ENCODE peak calls at places on chromosomes 1 and 21, in ten cellular contexts. O is ovary, A is adrenal gland, V is neural progenitor cell, X is dorsolateral prefrontal cortex, Z is AG04450, G is mammary epithelial cell, P is left ventricle myocardium inferior, K is right lobe of liver, R is kidney. Y is an unnamed sample.

GRCh38 chr1:43614891-43615290 is 35.1 kb upstream of the KDM4A start:
- DNase-seq in O (no peak), A (no peak), V (no peak), X (no peak), Z (no peak), G (no peak), P (no peak), K (no peak), R (no peak), Y (no peak)

GRCh38 chr21:45220106-45220505 is 67.6 kb downstream of the POFUT2 start:
- DNase-seq in O (no peak), A (no peak), V (no peak), X (no peak), Z (no peak), G (peak), P (no peak), K (no peak), R (no peak), Y (no peak)

GRCh38 chr1:236108027-236108648 is 34.2 kb upstream of the GPR137B start:
- DNase-seq in O (no peak), A (no peak), V (no peak), X (no peak), Z (no peak), G (peak), P (no peak), K (no peak), R (no peak), Y (no peak)

GRCh38 chr1:207818971-207819451 is 67.2 kb downstream of the CD46 start:
- DNase-seq in O (no peak), A (peak), V (no peak), X (no peak), Z (no peak), G (no peak), P (no peak), K (peak), R (no peak), Y (no peak)

GRCh38 chr1:158146739-158147138 is 34.0 kb upstream of the CD1D start:
- DNase-seq in O (no peak), A (no peak), V (no peak), X (no peak), Z (no peak), G (peak), P (no peak), K (no peak), R (no peak), Y (no peak)

GRCh38 chr1:93304716-93305138 is 41.0 kb upstream of the DR1 start:
- DNase-seq in O (no peak), A (peak), V (peak), X (no peak), Z (peak), G (peak), P (no peak), K (no peak), R (no peak), Y (peak)

GRCh38 chr1:16118706-16119105 is 37.2 kb downstream of the EPHA2 start:
- DNase-seq in O (no peak), A (no peak), V (peak), X (no peak), Z (no peak), G (no peak), P (no peak), K (no peak), R (peak), Y (no peak)

GRCh38 chr1:34763142-34763781 is 3.7 kb downstream of the GJB4 start:
- DNase-seq in O (no peak), A (no peak), V (no peak), X (no peak), Z (no peak), G (peak), P (no peak), K (no peak), R (peak), Y (no peak)

GRCh38 chr21:39006653-39007417 is 176.4 kb downstream of the PSMG1 start:
- DNase-seq in O (peak), A (peak), V (no peak), X (no peak), Z (no peak), G (no peak), P (peak), K (peak), R (peak), Y (peak)

GRCh38 chr21:42495765-42496119 is 282 bp downstream of the RSPH1 start:
- DNase-seq in O (no peak), A (peak), V (no peak), X (peak), Z (no peak), G (no peak), P (no peak), K (no peak), R (no peak), Y (peak)

GRCh38 chr1:110390096-110390495 is 730 bp downstream of the SLC16A4 start:
- DNase-seq in O (peak), A (no peak), V (peak), X (no peak), Z (no peak), G (peak), P (peak), K (no peak), R (peak), Y (no peak)

GRCh38 chr1:15622707-15623373 is 5.6 kb downstream of the DDI2 start:
- DNase-seq in O (no peak), A (no peak), V (no peak), X (no peak), Z (no peak), G (no peak), P (no peak), K (no peak), R (no peak), Y (no peak)

GRCh38 chr1:212975607-212975918 is 25.2 kb downstream of the VASH2 start:
- DNase-seq in O (no peak), A (peak), V (no peak), X (no peak), Z (no peak), G (no peak), P (no peak), K (peak), R (no peak), Y (no peak)

GRCh38 chr21:14115646-14116045 is 95.1 kb downstream of the LIPI start:
- DNase-seq in O (no peak), A (no peak), V (no peak), X (no peak), Z (no peak), G (no peak), P (no peak), K (no peak), R (no peak), Y (no peak)

GRCh38 chr1:157363660-157364140 is 188.6 kb downstream of the FCRL5 start:
- DNase-seq in O (no peak), A (no peak), V (peak), X (no peak), Z (no peak), G (peak), P (no peak), K (peak), R (no peak), Y (peak)

GRCh38 chr21:40255665-40256064 is 388.4 kb downstream of the PCP4 start:
- DNase-seq in O (no peak), A (no peak), V (no peak), X (no peak), Z (no peak), G (no peak), P (no peak), K (no peak), R (no peak), Y (no peak)

GRCh38 chr21:34154878-34155277 is 81.5 kb downstream of the MRPS6 start:
- DNase-seq in O (no peak), A (no peak), V (no peak), X (no peak), Z (no peak), G (no peak), P (no peak), K (no peak), R (no peak), Y (no peak)

GRCh38 chr1:85295006-85295431 is 18.6 kb upstream of the BCL10 start:
- DNase-seq in O (no peak), A (no peak), V (no peak), X (no peak), Z (no peak), G (peak), P (no peak), K (no peak), R (no peak), Y (no peak)

GRCh38 chr1:209603877-209604276 is 20.4 kb downstream of the CAMK1G start:
- DNase-seq in O (no peak), A (no peak), V (no peak), X (no peak), Z (no peak), G (peak), P (no peak), K (no peak), R (no peak), Y (no peak)

GRCh38 chr1:7638078-7638477 is 133.0 kb upstream of the VAMP3 start:
- DNase-seq in O (no peak), A (no peak), V (peak), X (no peak), Z (no peak), G (no peak), P (no peak), K (no peak), R (no peak), Y (no peak)

GRCh38 chr1:193462629-193463320 is 276.4 kb upstream of the B3GALT2 start:
- DNase-seq in O (no peak), A (no peak), V (peak), X (no peak), Z (no peak), G (peak), P (no peak), K (no peak), R (no peak), Y (no peak)

GRCh38 chr1:223652436-223652901 is 13.0 kb downstream of the CAPN8 start:
- DNase-seq in O (no peak), A (no peak), V (peak), X (no peak), Z (no peak), G (peak), P (no peak), K (no peak), R (no peak), Y (no peak)
- H3K27ac ChIP-seq in O (no peak), A (no peak), V (peak), X (peak), Z (no peak), G (peak), P (no peak), K (no peak), R (no peak), Y (no peak)

GRCh38 chr1:180154325-180155201 is at the start of gene QSOX1:
- DNase-seq in O (peak), A (peak), V (peak), X (peak), Z (peak), G (peak), P (peak), K (peak), R (peak), Y (peak)
- TF ChIP-seq CTCF in O (peak), A (peak), V (no peak), X (peak), Z (no peak), G (no peak), P (peak), K (peak), R (peak), Y (no peak)

DNA sequence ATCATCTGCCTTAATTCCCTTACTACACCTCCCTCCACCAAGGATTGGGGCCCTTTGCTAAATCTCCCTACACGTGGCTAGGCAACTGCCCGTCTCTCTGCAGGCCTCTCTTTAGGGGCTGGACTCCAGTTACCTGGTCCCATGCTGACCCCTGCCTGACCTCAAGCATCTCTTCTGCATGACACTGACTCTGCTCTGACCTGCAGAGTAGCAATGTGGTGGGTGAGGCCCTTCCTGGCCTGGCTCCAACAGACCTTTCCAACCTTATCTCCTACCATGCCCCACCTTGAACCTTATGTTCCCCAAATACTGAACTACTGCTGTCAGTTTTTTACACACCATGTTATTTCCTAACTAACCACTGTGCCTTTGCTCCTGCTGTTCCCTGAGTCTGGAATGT is 45.9 kb upstream of the EPS15 start:
- DNase-seq in O (no peak), A (no peak), V (no peak), X (no peak), Z (no peak), G (no peak), P (no peak), K (no peak), R (no peak), Y (no peak)
- H3K27ac ChIP-seq in O (no peak), A (no peak), V (no peak), X (no peak), Z (peak), G (no peak), P (no peak), K (no peak), R (no peak), Y (no peak)

GRCh38 chr1:46455951-46456350 is 33.7 kb upstream of the DMBX1 start:
- DNase-seq in O (no peak), A (no peak), V (no peak), X (no peak), Z (no peak), G (no peak), P (no peak), K (no peak), R (no peak), Y (no peak)
- TF ChIP-seq CTCF in O (no peak), A (no peak), V (no peak), X (no peak), Z (no peak), G (no peak), P (no peak), K (no peak), R (no peak), Y (no peak)

DNA sequence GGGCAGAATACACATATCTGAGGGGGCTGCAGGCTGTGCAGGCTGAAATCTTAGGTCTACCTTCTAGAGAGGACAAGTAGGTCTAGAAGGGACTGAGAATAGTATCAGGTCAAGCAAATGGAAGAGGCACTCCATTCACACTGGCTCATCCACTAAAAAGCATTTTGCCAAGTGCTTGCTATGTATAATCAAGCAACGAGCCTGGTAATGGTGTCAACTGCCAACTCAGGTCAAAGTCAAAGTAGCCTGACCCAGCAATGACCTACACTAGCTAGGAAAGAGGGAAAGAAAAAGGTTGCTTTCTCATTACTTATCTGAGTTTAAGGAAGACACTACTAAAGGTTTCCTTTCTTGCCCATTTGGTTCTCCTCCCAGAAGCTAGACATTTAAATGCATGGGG is 10.8 kb downstream of the KCND3 start:
- DNase-seq in O (no peak), A (no peak), V (no peak), X (no peak), Z (no peak), G (no peak), P (no peak), K (peak), R (no peak), Y (no peak)
- H3K27ac ChIP-seq in O (no peak), A (no peak), V (no peak), X (no peak), Z (no peak), G (no peak), P (peak), K (peak), R (no peak), Y (no peak)

GRCh38 chr1:91759076-91759475 is 126.9 kb downstream of the TGFBR3 start:
- DNase-seq in O (no peak), A (no peak), V (no peak), X (no peak), Z (no peak), G (no peak), P (no peak), K (no peak), R (no peak), Y (no peak)

GRCh38 chr1:91760487-91760886 is 125.5 kb downstream of the TGFBR3 start:
- DNase-seq in O (no peak), A (no peak), V (no peak), X (no peak), Z (no peak), G (no peak), P (no peak), K (no peak), R (no peak), Y (no peak)

GRCh38 chr1:91755176-91755575 is 130.8 kb downstream of the TGFBR3 start:
- DNase-seq in O (no peak), A (no peak), V (no peak), X (no peak), Z (no peak), G (no peak), P (peak), K (no peak), R (no peak), Y (no peak)

GRCh38 chr1:91755888-91756287 is 130.1 kb downstream of the TGFBR3 start:
- DNase-seq in O (no peak), A (no peak), V (no peak), X (no peak), Z (no peak), G (no peak), P (no peak), K (no peak), R (no peak), Y (no peak)

DNA sequence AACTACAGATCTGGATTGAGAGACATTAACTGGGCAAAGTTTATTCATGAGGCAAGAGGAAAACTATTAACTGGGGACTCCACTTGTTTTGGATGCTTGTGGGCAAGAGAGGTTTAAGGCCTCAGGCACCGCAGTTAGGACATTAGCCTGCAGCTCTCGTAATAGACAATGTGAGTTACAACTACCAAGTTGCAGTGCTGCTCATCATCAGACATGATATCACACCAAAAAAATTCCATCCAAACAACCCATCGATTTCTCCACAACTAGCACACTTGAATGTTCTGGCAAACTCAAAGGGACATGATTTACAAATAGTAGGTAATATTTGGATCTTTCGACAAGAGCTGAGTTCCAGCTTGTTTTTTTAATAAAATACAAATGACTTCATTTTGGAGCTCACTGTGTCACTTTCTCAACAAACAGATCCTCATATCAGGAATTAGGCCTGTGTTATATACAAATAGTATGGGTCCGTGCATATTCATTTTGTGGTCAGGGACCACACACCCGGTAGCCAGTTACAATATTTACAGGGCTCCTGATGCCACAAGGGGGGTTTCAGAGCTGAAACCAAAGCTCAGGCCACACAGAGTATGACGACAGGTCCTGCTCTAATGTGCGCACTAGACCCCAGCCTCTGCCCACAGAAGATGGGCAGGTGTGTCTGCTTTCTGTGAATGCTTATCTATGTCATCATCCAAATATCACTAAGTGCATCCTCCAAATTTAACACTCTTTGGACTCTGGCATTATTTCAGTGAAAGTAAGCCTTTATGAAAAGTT is 128.0 kb downstream of the TGFBR3 start:
- DNase-seq in O (no peak), A (no peak), V (no peak), X (no peak), Z (no peak), G (no peak), P (no peak), K (no peak), R (no peak), Y (no peak)
- TF ChIP-seq CTCF in O (no peak), A (no peak), V (no peak), X (no peak), Z (no peak), G (no peak), P (no peak), K (no peak), R (no peak), Y (no peak)

DNA sequence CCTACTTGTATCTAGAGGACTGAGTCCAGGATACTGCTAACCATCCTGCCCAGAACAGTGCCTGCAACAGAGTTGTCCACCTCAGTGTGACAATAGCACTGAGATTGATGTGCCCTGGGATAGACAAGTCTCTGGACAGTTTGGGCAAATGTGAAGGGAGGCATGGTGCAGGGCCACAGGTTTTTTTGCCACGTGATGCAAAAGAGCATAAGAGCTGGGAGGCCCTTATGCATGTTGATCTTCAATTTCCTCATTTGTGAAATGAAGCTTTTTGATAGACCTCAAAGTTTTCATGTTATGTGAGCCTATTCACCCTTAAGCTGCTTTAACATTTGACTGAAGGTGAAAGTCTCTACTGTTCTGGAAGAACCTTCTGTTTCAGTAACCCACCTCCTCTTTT is 46.3 kb downstream of the MAP3K7CL start:
- DNase-seq in O (no peak), A (no peak), V (no peak), X (no peak), Z (no peak), G (no peak), P (no peak), K (no peak), R (no peak), Y (no peak)
- H3K27ac ChIP-seq in O (no peak), A (no peak), V (no peak), X (no peak), Z (no peak), G (no peak), P (peak), K (peak), R (peak), Y (no peak)

GRCh38 chr1:5830771-5831599 is 161.2 kb downstream of the NPHP4 start:
- DNase-seq in O (peak), A (no peak), V (peak), X (no peak), Z (no peak), G (no peak), P (no peak), K (no peak), R (peak), Y (peak)
- TF ChIP-seq CTCF in O (no peak), A (peak), V (peak), X (peak), Z (no peak), G (no peak), P (no peak), K (no peak), R (no peak), Y (no peak)

GRCh38 chr1:226495716-226496115 is 52.8 kb upstream of the STUM start:
- DNase-seq in O (no peak), A (no peak), V (no peak), X (no peak), Z (no peak), G (peak), P (no peak), K (no peak), R (no peak), Y (no peak)
- H3K27ac ChIP-seq in O (no peak), A (no peak), V (no peak), X (no peak), Z (no peak), G (no peak), P (no peak), K (no peak), R (no peak), Y (no peak)

GRCh38 chr1:58769809-58770345 is 14.0 kb downstream of the JUN start:
- DNase-seq in O (no peak), A (no peak), V (no peak), X (no peak), Z (no peak), G (peak), P (no peak), K (no peak), R (no peak), Y (no peak)

GRCh38 chr1:58768332-58768731 is 15.5 kb downstream of the JUN start:
- DNase-seq in O (no peak), A (no peak), V (no peak), X (no peak), Z (no peak), G (no peak), P (no peak), K (no peak), R (no peak), Y (no peak)

GRCh38 chr1:58765016-58765415 is 18.8 kb downstream of the JUN start:
- DNase-seq in O (no peak), A (no peak), V (no peak), X (no peak), Z (no peak), G (no peak), P (no peak), K (no peak), R (no peak), Y (no peak)

GRCh38 chr1:58767143-58767542 is 16.7 kb downstream of the JUN start:
- DNase-seq in O (no peak), A (no peak), V (no peak), X (no peak), Z (no peak), G (no peak), P (no peak), K (no peak), R (no peak), Y (no peak)

GRCh38 chr1:58768971-58769808 is 14.7 kb downstream of the JUN start:
- DNase-seq in O (peak), A (peak), V (peak), X (peak), Z (no peak), G (peak), P (peak), K (peak), R (peak), Y (peak)
- TF ChIP-seq CTCF in O (peak), A (peak), V (peak), X (peak), Z (peak), G (peak), P (peak), K (peak), R (peak), Y (peak)

Y was measured in cardiac muscle cell.